ENCODE peak calls at places on chromosomes 6 and 20, in four cellular contexts. K is A549, C is PC-9, I is fibroblast of mammary gland. L is an unnamed sample.

GRCh38 chr6:8904754-8905153 is 469.4 kb upstream of the SLC35B3 start:
- DNase-seq in K (peak; percentile 2), C (peak; percentile 3), I (no peak), L (no peak)

GRCh38 chr6:73854998-73855718 is 159.2 kb downstream of the CD109 start:
- DNase-seq in K (peak; percentile 58), C (no peak), I (peak; percentile 77), L (peak; percentile 49)

GRCh38 chr6:112979830-112980229 is 632.7 kb downstream of the RFPL4B start:
- DNase-seq in K (no peak), C (peak; percentile 8), I (peak; percentile 80), L (no peak)

GRCh38 chr6:20575125-20575524 is 40.9 kb downstream of the CDKAL1 start:
- DNase-seq in K (no peak), C (no peak), I (no peak), L (no peak)

GRCh38 chr6:149755300-149756260 is 6.0 kb downstream of the PCMT1 start:
- DNase-seq in K (no peak), C (no peak), I (no peak), L (no peak)

GRCh38 chr20:41738584-41739193 is 120.5 kb upstream of the CHD6 start:
- DNase-seq in K (peak; percentile 52), C (peak; percentile 59), I (peak; percentile 45), L (peak; percentile 81)

GRCh38 chr20:17500826-17501225 is 30.4 kb downstream of the BFSP1 start:
- DNase-seq in K (no peak), C (no peak), I (no peak), L (no peak)

GRCh38 chr20:20207291-20207690 is 155.0 kb downstream of the CFAP61 start:
- DNase-seq in K (no peak), C (no peak), I (no peak), L (no peak)

GRCh38 chr6:129500958-129501381 is 209.0 kb downstream of the ARHGAP18 start:
- DNase-seq in K (peak; percentile 33), C (no peak), I (peak; percentile 62), L (no peak)

GRCh38 chr20:38304845-38305447 is 990 bp downstream of the BPI start:
- DNase-seq in K (peak; percentile 43), C (peak; percentile 51), I (peak; percentile 44), L (peak; percentile 84)

GRCh38 chr20:3218307-3218988 is 9.2 kb downstream of the ITPA start:
- DNase-seq in K (peak; percentile 63), C (peak; percentile 75), I (peak; percentile 18), L (peak; percentile 78)

GRCh38 chr6:121791396-121792315 is 356.2 kb downstream of the GJA1 start:
- DNase-seq in K (peak; percentile 4), C (no peak), I (peak; percentile 76), L (no peak)

GRCh38 chr20:48286571-48287551 is 501.6 kb upstream of the SULF2 start:
- DNase-seq in K (no peak), C (no peak), I (no peak), L (no peak)

GRCh38 chr6:20686142-20686541 is 151.9 kb downstream of the CDKAL1 start:
- DNase-seq in K (peak; percentile 10), C (no peak), I (no peak), L (no peak)

GRCh38 chr20:25739615-25740320 is 43.1 kb upstream of the ZNF337 start:
- DNase-seq in K (no peak), C (no peak), I (peak; percentile 34), L (no peak)

GRCh38 chr6:47789553-47789952 is 7.7 kb downstream of the OPN5 start:
- DNase-seq in K (no peak), C (no peak), I (no peak), L (no peak)

GRCh38 chr6:79589701-79590100 is 41.4 kb upstream of the SH3BGRL2 start:
- DNase-seq in K (no peak), C (no peak), I (no peak), L (no peak)

GRCh38 chr6:79584332-79584731 is 46.8 kb upstream of the SH3BGRL2 start:
- DNase-seq in K (no peak), C (no peak), I (no peak), L (no peak)

GRCh38 chr6:79586548-79586947 is 44.6 kb upstream of the SH3BGRL2 start:
- DNase-seq in K (peak; percentile 54), C (no peak), I (peak; percentile 49), L (no peak)
- TF ChIP-seq CTCF in K (no peak), C (peak; percentile 45), I (peak; percentile 69), L (peak; percentile 45)

GRCh38 chr6:105507811-105508210 is 104.9 kb upstream of the PREP start:
- DNase-seq in K (no peak), C (no peak), I (no peak), L (no peak)

GRCh38 chr6:105511639-105512038 is 108.8 kb upstream of the PREP start:
- DNase-seq in K (no peak), C (no peak), I (no peak), L (no peak)

GRCh38 chr6:105514306-105514705 is 111.4 kb upstream of the PREP start:
- DNase-seq in K (no peak), C (no peak), I (no peak), L (no peak)

GRCh38 chr6:105510746-105511145 is 107.9 kb upstream of the PREP start:
- DNase-seq in K (no peak), C (no peak), I (peak; percentile 68), L (no peak)

DNA sequence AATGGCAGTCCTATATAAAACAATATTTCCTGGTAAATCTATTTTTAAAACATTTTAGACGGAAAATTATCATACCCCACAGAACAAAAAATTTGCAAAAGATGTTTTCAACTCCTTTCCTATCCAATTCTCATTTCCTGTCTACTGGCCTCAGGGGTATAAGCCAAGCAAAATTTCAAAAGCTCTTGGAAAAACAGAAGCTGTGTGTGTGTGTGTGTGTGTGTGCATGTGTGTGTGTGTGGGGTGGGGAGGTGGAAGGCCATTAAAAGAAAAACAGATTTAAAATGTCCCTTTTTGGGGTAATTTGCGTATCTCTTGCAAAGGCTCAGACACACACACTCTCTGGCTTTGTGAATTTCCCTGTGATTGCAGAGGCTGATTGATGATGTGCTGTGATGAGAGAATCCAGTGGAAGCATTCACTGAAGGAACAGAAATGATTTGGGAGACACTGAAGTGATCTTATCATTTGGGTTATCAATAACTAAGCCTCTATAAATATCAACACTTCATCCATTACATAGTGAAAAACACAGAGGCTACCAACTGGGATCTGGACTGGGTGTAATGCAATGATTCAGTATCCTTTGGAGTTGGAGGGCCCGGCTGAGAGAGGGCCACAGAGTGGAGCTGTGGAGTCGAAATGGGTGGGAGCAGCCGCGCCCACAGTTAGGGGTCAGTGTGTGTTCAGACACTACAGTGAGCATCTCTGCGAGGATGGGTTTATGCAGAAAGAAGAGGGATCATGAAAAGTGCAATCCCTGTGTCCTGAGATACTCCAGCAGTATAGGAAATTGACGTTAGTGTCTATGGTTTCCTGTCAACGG is 106.8 kb upstream of the PREP start:
- DNase-seq in K (peak; percentile 43), C (no peak), I (peak; percentile 30), L (no peak)
- TF ChIP-seq CTCF in K (peak; percentile 16), C (no peak), I (peak; percentile 32), L (no peak)

GRCh38 chr6:125789576-125790402 is 971 bp upstream of the NCOA7 start:
- DNase-seq in K (peak; percentile 62), C (peak; percentile 25), I (peak; percentile 58), L (no peak)

GRCh38 chr6:125784365-125784764 is 6.4 kb upstream of the NCOA7 start:
- DNase-seq in K (no peak), C (no peak), I (peak; percentile 61), L (no peak)

GRCh38 chr6:125790403-125791150 is at the start of gene NCOA7:
- DNase-seq in K (peak; percentile 72), C (peak; percentile 78), I (peak; percentile 65), L (peak; percentile 68)

GRCh38 chr6:125789167-125789566 is 1.6 kb upstream of the NCOA7 start:
- DNase-seq in K (no peak), C (no peak), I (no peak), L (no peak)

GRCh38 chr6:125787791-125788190 is 3.0 kb upstream of the NCOA7 start:
- DNase-seq in K (peak; percentile 25), C (no peak), I (peak; percentile 76), L (peak; percentile 10)
- TF ChIP-seq CTCF in K (peak; percentile 22), C (no peak), I (peak; percentile 50), L (no peak)

GRCh38 chr20:54980321-54980960 is 505.0 kb downstream of the DOK5 start:
- DNase-seq in K (peak; percentile 12), C (no peak), I (peak; percentile 10), L (no peak)
- TF ChIP-seq CTCF in K (peak; percentile 29), C (peak; percentile 64), I (peak; percentile 41), L (no peak)

GRCh38 chr6:44333942-44334341 is 8.5 kb upstream of the SPATS1 start:
- DNase-seq in K (no peak), C (no peak), I (peak; percentile 18), L (no peak)
- TF ChIP-seq CTCF in K (no peak), C (no peak), I (no peak), L (no peak)